ENCODE peak calls at places on chromosomes 12 and 14, in ten cellular contexts. One of them, this sample, is unnamed.

GRCh38 chr14:65269732-65270131 is 142.8 kb upstream of the FUT8 start:
- DNase-seq in GM04504: no peak
- DNase-seq in stimulated activated CD8-positive, alpha-beta memory T cell treated with anti-CD3 and anti-CD28 coated beads, Interleukin-4, amount 100 ng/mL, for 48 hours: no peak
- DNase-seq in activated CD8-positive, alpha-beta T cell treated with anti-CD3 and anti-CD28 coated beads for 36 hours: no peak
- DNase-seq in nucleus accumbens: no peak
- DNase-seq in smooth muscle cell of the brain vasculature: no peak
- DNase-seq in C1 segment of cervical spinal cord: no peak
- DNase-seq in occipital lobe: no peak
- DNase-seq in osteocyte: no peak
- DNase-seq in CD8-positive, alpha-beta memory T cell: no peak
- DNase-seq in this sample: no peak

GRCh38 chr12:3122841-3123678 is 45.9 kb downstream of the TSPAN9 start:
- DNase-seq in nucleus accumbens: no peak
- DNase-seq in occipital lobe: no peak
- DNase-seq in CD8-positive, alpha-beta memory T cell: no peak
- DNase-seq in C1 segment of cervical spinal cord: no peak
- DNase-seq in osteocyte: no peak
- DNase-seq in smooth muscle cell of the brain vasculature: no peak
- DNase-seq in stimulated activated CD8-positive, alpha-beta memory T cell treated with anti-CD3 and anti-CD28 coated beads, Interleukin-4, amount 100 ng/mL, for 48 hours: no peak
- DNase-seq in GM04504: peak; percentile 68
- DNase-seq in activated CD8-positive, alpha-beta T cell treated with anti-CD3 and anti-CD28 coated beads for 36 hours: no peak
- DNase-seq in this sample: peak; percentile 96

GRCh38 chr12:66397574-66397973 is 95.3 kb downstream of the HELB start:
- DNase-seq in smooth muscle cell of the brain vasculature: no peak
- DNase-seq in stimulated activated CD8-positive, alpha-beta memory T cell treated with anti-CD3 and anti-CD28 coated beads, Interleukin-4, amount 100 ng/mL, for 48 hours: no peak
- DNase-seq in occipital lobe: no peak
- DNase-seq in C1 segment of cervical spinal cord: no peak
- DNase-seq in activated CD8-positive, alpha-beta T cell treated with anti-CD3 and anti-CD28 coated beads for 36 hours: no peak
- DNase-seq in CD8-positive, alpha-beta memory T cell: no peak
- DNase-seq in nucleus accumbens: no peak
- DNase-seq in GM04504: no peak
- DNase-seq in osteocyte: no peak
- DNase-seq in this sample: no peak

GRCh38 chr14:95514131-95515079 is 2.0 kb downstream of the SYNE3 start:
- DNase-seq in CD8-positive, alpha-beta memory T cell: no peak
- DNase-seq in nucleus accumbens: no peak
- DNase-seq in activated CD8-positive, alpha-beta T cell treated with anti-CD3 and anti-CD28 coated beads for 36 hours: no peak
- DNase-seq in osteocyte: no peak
- DNase-seq in stimulated activated CD8-positive, alpha-beta memory T cell treated with anti-CD3 and anti-CD28 coated beads, Interleukin-4, amount 100 ng/mL, for 48 hours: peak; percentile 24
- DNase-seq in C1 segment of cervical spinal cord: no peak
- DNase-seq in smooth muscle cell of the brain vasculature: no peak
- DNase-seq in occipital lobe: no peak
- DNase-seq in GM04504: no peak
- DNase-seq in this sample: no peak

GRCh38 chr14:75295061-75295461 is 16.4 kb downstream of the FOS start:
- DNase-seq in smooth muscle cell of the brain vasculature: no peak
- DNase-seq in CD8-positive, alpha-beta memory T cell: no peak
- DNase-seq in occipital lobe: peak; percentile 13
- DNase-seq in osteocyte: no peak
- DNase-seq in nucleus accumbens: no peak
- DNase-seq in C1 segment of cervical spinal cord: peak; percentile 26
- DNase-seq in stimulated activated CD8-positive, alpha-beta memory T cell treated with anti-CD3 and anti-CD28 coated beads, Interleukin-4, amount 100 ng/mL, for 48 hours: peak; percentile 49
- DNase-seq in activated CD8-positive, alpha-beta T cell treated with anti-CD3 and anti-CD28 coated beads for 36 hours: peak; percentile 32
- DNase-seq in GM04504: no peak
- DNase-seq in this sample: peak; percentile 17

GRCh38 chr14:76761849-76762616 is 765 bp downstream of the VASH1 start:
- DNase-seq in GM04504: no peak
- DNase-seq in osteocyte: peak; percentile 81
- DNase-seq in nucleus accumbens: peak; percentile 57
- DNase-seq in stimulated activated CD8-positive, alpha-beta memory T cell treated with anti-CD3 and anti-CD28 coated beads, Interleukin-4, amount 100 ng/mL, for 48 hours: no peak
- DNase-seq in CD8-positive, alpha-beta memory T cell: no peak
- DNase-seq in activated CD8-positive, alpha-beta T cell treated with anti-CD3 and anti-CD28 coated beads for 36 hours: no peak
- DNase-seq in smooth muscle cell of the brain vasculature: no peak
- DNase-seq in C1 segment of cervical spinal cord: no peak
- DNase-seq in occipital lobe: no peak
- DNase-seq in this sample: no peak

GRCh38 chr14:68607852-68608232 is 185.0 kb downstream of the ZFP36L1 start:
- DNase-seq in osteocyte: no peak
- DNase-seq in CD8-positive, alpha-beta memory T cell: no peak
- DNase-seq in activated CD8-positive, alpha-beta T cell treated with anti-CD3 and anti-CD28 coated beads for 36 hours: no peak
- DNase-seq in nucleus accumbens: no peak
- DNase-seq in smooth muscle cell of the brain vasculature: no peak
- DNase-seq in GM04504: no peak
- DNase-seq in occipital lobe: no peak
- DNase-seq in C1 segment of cervical spinal cord: no peak
- DNase-seq in stimulated activated CD8-positive, alpha-beta memory T cell treated with anti-CD3 and anti-CD28 coated beads, Interleukin-4, amount 100 ng/mL, for 48 hours: no peak
- DNase-seq in this sample: no peak

GRCh38 chr12:19190292-19191031 is 60.9 kb downstream of the PLEKHA5 start:
- DNase-seq in stimulated activated CD8-positive, alpha-beta memory T cell treated with anti-CD3 and anti-CD28 coated beads, Interleukin-4, amount 100 ng/mL, for 48 hours: no peak
- DNase-seq in osteocyte: no peak
- DNase-seq in C1 segment of cervical spinal cord: no peak
- DNase-seq in GM04504: no peak
- DNase-seq in activated CD8-positive, alpha-beta T cell treated with anti-CD3 and anti-CD28 coated beads for 36 hours: no peak
- DNase-seq in nucleus accumbens: no peak
- DNase-seq in occipital lobe: no peak
- DNase-seq in smooth muscle cell of the brain vasculature: no peak
- DNase-seq in CD8-positive, alpha-beta memory T cell: no peak
- DNase-seq in this sample: peak; percentile 17

GRCh38 chr14:52094871-52095270 is 26.0 kb upstream of the NID2 start:
- DNase-seq in CD8-positive, alpha-beta memory T cell: no peak
- DNase-seq in osteocyte: no peak
- DNase-seq in activated CD8-positive, alpha-beta T cell treated with anti-CD3 and anti-CD28 coated beads for 36 hours: no peak
- DNase-seq in smooth muscle cell of the brain vasculature: no peak
- DNase-seq in nucleus accumbens: no peak
- DNase-seq in stimulated activated CD8-positive, alpha-beta memory T cell treated with anti-CD3 and anti-CD28 coated beads, Interleukin-4, amount 100 ng/mL, for 48 hours: no peak
- DNase-seq in GM04504: no peak
- DNase-seq in occipital lobe: no peak
- DNase-seq in C1 segment of cervical spinal cord: no peak
- DNase-seq in this sample: no peak

GRCh38 chr14:68661226-68662225 is 131.3 kb downstream of the ZFP36L1 start:
- DNase-seq in activated CD8-positive, alpha-beta T cell treated with anti-CD3 and anti-CD28 coated beads for 36 hours: no peak
- DNase-seq in GM04504: no peak
- DNase-seq in nucleus accumbens: no peak
- DNase-seq in stimulated activated CD8-positive, alpha-beta memory T cell treated with anti-CD3 and anti-CD28 coated beads, Interleukin-4, amount 100 ng/mL, for 48 hours: peak; percentile 19
- DNase-seq in C1 segment of cervical spinal cord: no peak
- DNase-seq in osteocyte: no peak
- DNase-seq in smooth muscle cell of the brain vasculature: no peak
- DNase-seq in occipital lobe: no peak
- DNase-seq in CD8-positive, alpha-beta memory T cell: no peak
- DNase-seq in this sample: no peak

GRCh38 chr14:91858536-91859275 is 8.6 kb downstream of the TC2N start:
- DNase-seq in activated CD8-positive, alpha-beta T cell treated with anti-CD3 and anti-CD28 coated beads for 36 hours: peak; percentile 59
- DNase-seq in GM04504: peak; percentile 85
- DNase-seq in stimulated activated CD8-positive, alpha-beta memory T cell treated with anti-CD3 and anti-CD28 coated beads, Interleukin-4, amount 100 ng/mL, for 48 hours: no peak
- DNase-seq in C1 segment of cervical spinal cord: no peak
- DNase-seq in nucleus accumbens: no peak
- DNase-seq in osteocyte: no peak
- DNase-seq in smooth muscle cell of the brain vasculature: peak; percentile 20
- DNase-seq in CD8-positive, alpha-beta memory T cell: no peak
- DNase-seq in occipital lobe: no peak
- DNase-seq in this sample: peak; percentile 37

GRCh38 chr12:85794551-85794950 is 41.7 kb downstream of the RASSF9 start:
- DNase-seq in occipital lobe: no peak
- DNase-seq in GM04504: no peak
- DNase-seq in smooth muscle cell of the brain vasculature: no peak
- DNase-seq in osteocyte: no peak
- DNase-seq in C1 segment of cervical spinal cord: no peak
- DNase-seq in activated CD8-positive, alpha-beta T cell treated with anti-CD3 and anti-CD28 coated beads for 36 hours: no peak
- DNase-seq in stimulated activated CD8-positive, alpha-beta memory T cell treated with anti-CD3 and anti-CD28 coated beads, Interleukin-4, amount 100 ng/mL, for 48 hours: no peak
- DNase-seq in CD8-positive, alpha-beta memory T cell: no peak
- DNase-seq in nucleus accumbens: no peak
- DNase-seq in this sample: no peak

GRCh38 chr12:29599397-29599796 is 101.9 kb upstream of the OVCH1 start:
- DNase-seq in CD8-positive, alpha-beta memory T cell: no peak
- DNase-seq in occipital lobe: no peak
- DNase-seq in C1 segment of cervical spinal cord: no peak
- DNase-seq in activated CD8-positive, alpha-beta T cell treated with anti-CD3 and anti-CD28 coated beads for 36 hours: no peak
- DNase-seq in GM04504: no peak
- DNase-seq in osteocyte: no peak
- DNase-seq in stimulated activated CD8-positive, alpha-beta memory T cell treated with anti-CD3 and anti-CD28 coated beads, Interleukin-4, amount 100 ng/mL, for 48 hours: no peak
- DNase-seq in smooth muscle cell of the brain vasculature: peak; percentile 40
- DNase-seq in nucleus accumbens: no peak
- DNase-seq in this sample: peak; percentile 28

GRCh38 chr12:76024102-76024781 is 7.3 kb downstream of the PHLDA1 start:
- DNase-seq in CD8-positive, alpha-beta memory T cell: no peak
- DNase-seq in activated CD8-positive, alpha-beta T cell treated with anti-CD3 and anti-CD28 coated beads for 36 hours: no peak
- DNase-seq in smooth muscle cell of the brain vasculature: no peak
- DNase-seq in nucleus accumbens: no peak
- DNase-seq in osteocyte: no peak
- DNase-seq in C1 segment of cervical spinal cord: no peak
- DNase-seq in stimulated activated CD8-positive, alpha-beta memory T cell treated with anti-CD3 and anti-CD28 coated beads, Interleukin-4, amount 100 ng/mL, for 48 hours: no peak
- DNase-seq in GM04504: no peak
- DNase-seq in occipital lobe: no peak
- DNase-seq in this sample: no peak

GRCh38 chr14:74085047-74085637 is 386 bp downstream of the LIN52 start:
- DNase-seq in CD8-positive, alpha-beta memory T cell: no peak
- DNase-seq in smooth muscle cell of the brain vasculature: no peak
- DNase-seq in stimulated activated CD8-positive, alpha-beta memory T cell treated with anti-CD3 and anti-CD28 coated beads, Interleukin-4, amount 100 ng/mL, for 48 hours: peak; percentile 57
- DNase-seq in activated CD8-positive, alpha-beta T cell treated with anti-CD3 and anti-CD28 coated beads for 36 hours: peak; percentile 46
- DNase-seq in osteocyte: no peak
- DNase-seq in nucleus accumbens: no peak
- DNase-seq in C1 segment of cervical spinal cord: no peak
- DNase-seq in GM04504: peak; percentile 21
- DNase-seq in occipital lobe: no peak
- DNase-seq in this sample: no peak

GRCh38 chr14:90384543-90384911 is 12.3 kb upstream of the CALM1 start:
- DNase-seq in C1 segment of cervical spinal cord: no peak
- DNase-seq in stimulated activated CD8-positive, alpha-beta memory T cell treated with anti-CD3 and anti-CD28 coated beads, Interleukin-4, amount 100 ng/mL, for 48 hours: no peak
- DNase-seq in activated CD8-positive, alpha-beta T cell treated with anti-CD3 and anti-CD28 coated beads for 36 hours: peak; percentile 20
- DNase-seq in occipital lobe: no peak
- DNase-seq in GM04504: no peak
- DNase-seq in nucleus accumbens: no peak
- DNase-seq in smooth muscle cell of the brain vasculature: no peak
- DNase-seq in osteocyte: no peak
- DNase-seq in CD8-positive, alpha-beta memory T cell: peak; percentile 8
- DNase-seq in this sample: no peak

GRCh38 chr14:100083706-100084105 is 18.5 kb downstream of the EVL start:
- DNase-seq in osteocyte: no peak
- DNase-seq in smooth muscle cell of the brain vasculature: no peak
- DNase-seq in C1 segment of cervical spinal cord: no peak
- DNase-seq in stimulated activated CD8-positive, alpha-beta memory T cell treated with anti-CD3 and anti-CD28 coated beads, Interleukin-4, amount 100 ng/mL, for 48 hours: no peak
- DNase-seq in GM04504: no peak
- DNase-seq in activated CD8-positive, alpha-beta T cell treated with anti-CD3 and anti-CD28 coated beads for 36 hours: no peak
- DNase-seq in CD8-positive, alpha-beta memory T cell: no peak
- DNase-seq in occipital lobe: no peak
- DNase-seq in nucleus accumbens: no peak
- DNase-seq in this sample: no peak

GRCh38 chr14:74929242-74929641 is 6.2 kb upstream of the RPS6KL1 start:
- DNase-seq in occipital lobe: no peak
- DNase-seq in osteocyte: no peak
- DNase-seq in CD8-positive, alpha-beta memory T cell: no peak
- DNase-seq in nucleus accumbens: no peak
- DNase-seq in activated CD8-positive, alpha-beta T cell treated with anti-CD3 and anti-CD28 coated beads for 36 hours: no peak
- DNase-seq in C1 segment of cervical spinal cord: no peak
- DNase-seq in GM04504: no peak
- DNase-seq in stimulated activated CD8-positive, alpha-beta memory T cell treated with anti-CD3 and anti-CD28 coated beads, Interleukin-4, amount 100 ng/mL, for 48 hours: no peak
- DNase-seq in smooth muscle cell of the brain vasculature: no peak
- DNase-seq in this sample: no peak

GRCh38 chr14:99768381-99768780 is 24.8 kb upstream of the EML1 start:
- DNase-seq in osteocyte: no peak
- DNase-seq in C1 segment of cervical spinal cord: no peak
- DNase-seq in GM04504: no peak
- DNase-seq in activated CD8-positive, alpha-beta T cell treated with anti-CD3 and anti-CD28 coated beads for 36 hours: no peak
- DNase-seq in stimulated activated CD8-positive, alpha-beta memory T cell treated with anti-CD3 and anti-CD28 coated beads, Interleukin-4, amount 100 ng/mL, for 48 hours: no peak
- DNase-seq in smooth muscle cell of the brain vasculature: no peak
- DNase-seq in occipital lobe: no peak
- DNase-seq in CD8-positive, alpha-beta memory T cell: no peak
- DNase-seq in nucleus accumbens: no peak
- DNase-seq in this sample: no peak

GRCh38 chr12:4530982-4531586 is 7.6 kb upstream of the RAD51AP1 start:
- DNase-seq in occipital lobe: no peak
- DNase-seq in activated CD8-positive, alpha-beta T cell treated with anti-CD3 and anti-CD28 coated beads for 36 hours: no peak
- DNase-seq in CD8-positive, alpha-beta memory T cell: no peak
- DNase-seq in GM04504: no peak
- DNase-seq in C1 segment of cervical spinal cord: no peak
- DNase-seq in nucleus accumbens: no peak
- DNase-seq in smooth muscle cell of the brain vasculature: no peak
- DNase-seq in stimulated activated CD8-positive, alpha-beta memory T cell treated with anti-CD3 and anti-CD28 coated beads, Interleukin-4, amount 100 ng/mL, for 48 hours: no peak
- DNase-seq in osteocyte: no peak
- DNase-seq in this sample: no peak

GRCh38 chr14:22428681-22429315 is 160.2 kb downstream of the DAD1 start:
- DNase-seq in smooth muscle cell of the brain vasculature: no peak
- DNase-seq in GM04504: no peak
- DNase-seq in stimulated activated CD8-positive, alpha-beta memory T cell treated with anti-CD3 and anti-CD28 coated beads, Interleukin-4, amount 100 ng/mL, for 48 hours: no peak
- DNase-seq in activated CD8-positive, alpha-beta T cell treated with anti-CD3 and anti-CD28 coated beads for 36 hours: no peak
- DNase-seq in nucleus accumbens: no peak
- DNase-seq in osteocyte: no peak
- DNase-seq in CD8-positive, alpha-beta memory T cell: no peak
- DNase-seq in occipital lobe: no peak
- DNase-seq in C1 segment of cervical spinal cord: no peak
- DNase-seq in this sample: no peak

GRCh38 chr12:122656298-122656697 is 46.9 kb downstream of the HCAR2 start:
- DNase-seq in stimulated activated CD8-positive, alpha-beta memory T cell treated with anti-CD3 and anti-CD28 coated beads, Interleukin-4, amount 100 ng/mL, for 48 hours: no peak
- DNase-seq in C1 segment of cervical spinal cord: no peak
- DNase-seq in nucleus accumbens: no peak
- DNase-seq in CD8-positive, alpha-beta memory T cell: no peak
- DNase-seq in GM04504: no peak
- DNase-seq in activated CD8-positive, alpha-beta T cell treated with anti-CD3 and anti-CD28 coated beads for 36 hours: no peak
- DNase-seq in occipital lobe: no peak
- DNase-seq in smooth muscle cell of the brain vasculature: no peak
- DNase-seq in osteocyte: no peak
- DNase-seq in this sample: no peak

GRCh38 chr14:105974902-105975301 is 448.5 kb downstream of the TMEM121 start:
- DNase-seq in activated CD8-positive, alpha-beta T cell treated with anti-CD3 and anti-CD28 coated beads for 36 hours: peak; percentile 95
- DNase-seq in CD8-positive, alpha-beta memory T cell: peak; percentile 66
- DNase-seq in stimulated activated CD8-positive, alpha-beta memory T cell treated with anti-CD3 and anti-CD28 coated beads, Interleukin-4, amount 100 ng/mL, for 48 hours: peak; percentile 83
- DNase-seq in C1 segment of cervical spinal cord: no peak
- DNase-seq in occipital lobe: no peak
- DNase-seq in GM04504: no peak
- DNase-seq in smooth muscle cell of the brain vasculature: no peak
- DNase-seq in nucleus accumbens: no peak
- DNase-seq in osteocyte: no peak
- DNase-seq in this sample: peak; percentile 33

GRCh38 chr12:15698377-15698867 is 90.8 kb downstream of the EPS8 start:
- DNase-seq in osteocyte: no peak
- DNase-seq in CD8-positive, alpha-beta memory T cell: no peak
- DNase-seq in GM04504: no peak
- DNase-seq in activated CD8-positive, alpha-beta T cell treated with anti-CD3 and anti-CD28 coated beads for 36 hours: no peak
- DNase-seq in nucleus accumbens: no peak
- DNase-seq in C1 segment of cervical spinal cord: no peak
- DNase-seq in stimulated activated CD8-positive, alpha-beta memory T cell treated with anti-CD3 and anti-CD28 coated beads, Interleukin-4, amount 100 ng/mL, for 48 hours: no peak
- DNase-seq in occipital lobe: no peak
- DNase-seq in smooth muscle cell of the brain vasculature: no peak
- DNase-seq in this sample: no peak

GRCh38 chr12:103169-103981 is 36.8 kb downstream of the IQSEC3 start:
- DNase-seq in CD8-positive, alpha-beta memory T cell: no peak
- DNase-seq in smooth muscle cell of the brain vasculature: no peak
- DNase-seq in stimulated activated CD8-positive, alpha-beta memory T cell treated with anti-CD3 and anti-CD28 coated beads, Interleukin-4, amount 100 ng/mL, for 48 hours: no peak
- DNase-seq in osteocyte: no peak
- DNase-seq in GM04504: no peak
- DNase-seq in activated CD8-positive, alpha-beta T cell treated with anti-CD3 and anti-CD28 coated beads for 36 hours: no peak
- DNase-seq in occipital lobe: no peak
- DNase-seq in nucleus accumbens: no peak
- DNase-seq in C1 segment of cervical spinal cord: no peak
- DNase-seq in this sample: no peak

GRCh38 chr12:122363782-122364181 is 58.7 kb downstream of the CLIP1 start:
- DNase-seq in C1 segment of cervical spinal cord: no peak
- DNase-seq in stimulated activated CD8-positive, alpha-beta memory T cell treated with anti-CD3 and anti-CD28 coated beads, Interleukin-4, amount 100 ng/mL, for 48 hours: no peak
- DNase-seq in osteocyte: no peak
- DNase-seq in CD8-positive, alpha-beta memory T cell: no peak
- DNase-seq in GM04504: peak; percentile 74
- DNase-seq in activated CD8-positive, alpha-beta T cell treated with anti-CD3 and anti-CD28 coated beads for 36 hours: no peak
- DNase-seq in smooth muscle cell of the brain vasculature: no peak
- DNase-seq in occipital lobe: no peak
- DNase-seq in nucleus accumbens: no peak
- DNase-seq in this sample: no peak

GRCh38 chr12:104387190-104387589 is 69.6 kb upstream of the CHST11 start:
- DNase-seq in GM04504: no peak
- DNase-seq in C1 segment of cervical spinal cord: no peak
- DNase-seq in nucleus accumbens: no peak
- DNase-seq in stimulated activated CD8-positive, alpha-beta memory T cell treated with anti-CD3 and anti-CD28 coated beads, Interleukin-4, amount 100 ng/mL, for 48 hours: no peak
- DNase-seq in CD8-positive, alpha-beta memory T cell: no peak
- DNase-seq in osteocyte: no peak
- DNase-seq in smooth muscle cell of the brain vasculature: no peak
- DNase-seq in activated CD8-positive, alpha-beta T cell treated with anti-CD3 and anti-CD28 coated beads for 36 hours: no peak
- DNase-seq in occipital lobe: no peak
- DNase-seq in this sample: no peak

GRCh38 chr14:64638625-64639024 is 65.6 kb upstream of the PLEKHG3 start:
- DNase-seq in nucleus accumbens: no peak
- DNase-seq in C1 segment of cervical spinal cord: no peak
- DNase-seq in smooth muscle cell of the brain vasculature: no peak
- DNase-seq in stimulated activated CD8-positive, alpha-beta memory T cell treated with anti-CD3 and anti-CD28 coated beads, Interleukin-4, amount 100 ng/mL, for 48 hours: no peak
- DNase-seq in occipital lobe: no peak
- DNase-seq in activated CD8-positive, alpha-beta T cell treated with anti-CD3 and anti-CD28 coated beads for 36 hours: no peak
- DNase-seq in osteocyte: no peak
- DNase-seq in GM04504: no peak
- DNase-seq in CD8-positive, alpha-beta memory T cell: no peak
- DNase-seq in this sample: no peak